ENCODE peak calls at places on chromosome 2, in four cellular contexts. H is A549, J is H1, W is GM12878. K is an unnamed sample.

GRCh38 chr2:122273785-122274419 is 518.5 kb downstream of the TSN start:
- DNase-seq in W (no peak), H (no peak), J (no peak), K (no peak)

GRCh38 chr2:231228223-231228622 is 29.8 kb downstream of the ARMC9 start:
- DNase-seq in H (no peak), W (peak; percentile 78), J (no peak), K (no peak)

GRCh38 chr2:116489944-116490343 is 1324.5 kb upstream of the DDX18 start:
- DNase-seq in H (no peak), W (no peak), J (no peak), K (no peak)

GRCh38 chr2:237593596-237594310 is 3.2 kb upstream of the RAB17 start:
- DNase-seq in H (no peak), W (no peak), J (no peak), K (no peak)

GRCh38 chr2:158926478-158926948 is 41.9 kb upstream of the TANC1 start:
- DNase-seq in W (no peak), H (peak; percentile 63), J (no peak), K (no peak)

GRCh38 chr2:28615691-28616090 is 119.8 kb downstream of the PLB1 start:
- DNase-seq in W (no peak), J (no peak), H (no peak), K (no peak)

GRCh38 chr2:230153390-230153976 is 66.3 kb downstream of the SP110 start:
- DNase-seq in J (no peak), H (no peak), W (no peak), K (no peak)

GRCh38 chr2:217106650-217107014 is 246.8 kb upstream of the TNP1 start:
- DNase-seq in J (no peak), W (no peak), H (peak; percentile 39), K (no peak)

GRCh38 chr2:237720444-237720843 is 78.1 kb upstream of the RBM44 start:
- DNase-seq in H (no peak), W (no peak), J (no peak), K (no peak)

GRCh38 chr2:120741514-120742448 is 6.1 kb downstream of the GLI2 start:
- DNase-seq in W (no peak), H (no peak), J (no peak), K (peak; percentile 68)

GRCh38 chr2:174577967-174578589 is 19.5 kb downstream of the WIPF1 start:
- DNase-seq in J (no peak), W (no peak), H (peak; percentile 50), K (peak; percentile 51)

GRCh38 chr2:57434952-57435351 is 611.7 kb upstream of the VRK2 start:
- DNase-seq in H (no peak), W (no peak), J (no peak), K (no peak)
- TF ChIP-seq CTCF in H (no peak), W (no peak), J (no peak), K (no peak)

GRCh38 chr2:178452334-178452733 is 1.2 kb downstream of the PJVK start:
- DNase-seq in W (no peak), H (no peak), J (no peak), K (no peak)

GRCh38 chr2:178452870-178453269 is 1.7 kb downstream of the PJVK start:
- DNase-seq in H (no peak), J (no peak), W (no peak), K (no peak)

GRCh38 chr2:178449700-178450573 is 1.0 kb downstream of the PRKRA start:
- DNase-seq in H (no peak), W (no peak), J (no peak), K (no peak)

GRCh38 chr2:178448968-178449661 is 1.9 kb downstream of the PRKRA start:
- DNase-seq in W (no peak), J (no peak), H (no peak), K (no peak)

GRCh38 chr2:178450574-178451429 is at the start of the genes PJVK and PRKRA:
- DNase-seq in H (peak; percentile 98), J (peak; percentile 93), W (peak; percentile 81), K (peak; percentile 98)
- H3K4me3 ChIP-seq in H (peak within 1 kb of the TSS; percentile 61), J (peak within 1 kb of the TSS; percentile 67), W (peak within 1 kb of the TSS; percentile 94), K (peak within 1 kb of the TSS; percentile 97)

GRCh38 chr2:163698857-163699256 is 37.0 kb downstream of the FIGN start:
- DNase-seq in J (peak; percentile 44), W (no peak), H (no peak), K (no peak)
- TF ChIP-seq CHD2 in J (no peak), W (no peak), H (no peak), K (no peak)

DNA sequence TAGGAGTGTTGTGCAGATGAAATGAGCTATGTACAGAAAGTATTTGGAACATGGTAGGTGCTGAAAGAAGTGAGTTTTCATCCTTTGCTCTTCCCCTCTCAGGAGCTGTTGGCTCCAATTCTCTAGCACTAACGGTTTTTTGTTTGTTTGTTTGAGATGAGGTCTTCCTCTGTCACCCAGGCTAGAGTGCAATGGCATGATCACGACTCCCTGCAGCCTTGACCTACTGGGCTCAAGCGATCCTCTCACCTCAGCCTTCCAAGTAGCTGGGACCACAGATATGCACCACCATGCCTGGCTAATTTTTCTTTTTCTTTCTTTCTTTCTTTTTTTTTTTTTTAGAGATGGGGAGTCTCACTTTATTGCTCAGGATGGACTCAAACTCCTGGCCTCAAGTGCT is 12.8 kb downstream of the ABCG5 start:
- DNase-seq in J (no peak), W (no peak), H (no peak), K (no peak)
- TF ChIP-seq CTCF in J (no peak), W (no peak), H (no peak), K (no peak)

DNA sequence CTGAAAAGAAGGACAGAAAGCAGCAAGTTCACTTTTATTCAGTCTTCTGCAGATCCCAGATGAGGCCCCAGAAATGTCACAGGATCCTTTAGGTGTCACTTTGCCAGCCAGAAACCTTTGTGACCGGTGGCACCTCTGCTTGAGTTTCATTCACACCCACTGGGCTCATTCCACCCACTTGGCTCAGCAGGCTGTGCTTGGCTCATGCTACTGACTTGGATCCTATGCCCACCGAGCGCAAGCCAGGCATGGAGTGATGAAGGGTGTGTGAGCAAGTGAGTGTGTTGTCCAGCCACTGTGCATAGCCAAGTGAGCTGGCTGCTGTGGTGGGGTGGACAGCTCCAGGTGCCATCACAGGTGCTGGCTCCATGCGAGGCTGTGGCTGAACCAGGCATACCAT is 357.0 kb upstream of the GULP1 start:
- DNase-seq in H (no peak), J (no peak), W (no peak), K (no peak)
- H3K4me3 ChIP-seq in H (no peak overlapping the region), J (no peak overlapping the region), W (no peak overlapping the region), K (no peak overlapping the region)

GRCh38 chr2:205948883-205949282 is 137.1 kb downstream of the INO80D start:
- DNase-seq in J (no peak), H (peak; percentile 20), W (no peak), K (no peak)

GRCh38 chr2:205948496-205948837 is 137.5 kb downstream of the INO80D start:
- DNase-seq in W (no peak), H (no peak), J (no peak), K (no peak)

GRCh38 chr2:205946226-205946625 is 139.7 kb downstream of the INO80D start:
- DNase-seq in W (no peak), J (no peak), H (no peak), K (no peak)

GRCh38 chr2:205947621-205948495 is 138.1 kb downstream of the INO80D start:
- DNase-seq in W (no peak), J (peak; percentile 21), H (peak; percentile 54), K (peak; percentile 79)
- TF ChIP-seq CHD2 in W (no peak), J (no peak), H (no peak), K (no peak)

K was measured in SK-N-SH.